ENCODE peak calls at places on chromosomes 6 and 20, in seven cellular contexts. One of them, this sample, is unnamed.

GRCh38 chr20:48827880-48828733 is at the start of gene PREX1:
- DNase-seq in suprapubic skin: no peak
- DNase-seq in stomach: peak; percentile 89
- DNase-seq in fibroblast of the aortic adventitia: peak; percentile 69
- DNase-seq in hepatocyte: peak; percentile 80
- DNase-seq in astrocyte of the spinal cord: peak; percentile 84
- DNase-seq in fibroblast of mammary gland: peak; percentile 32
- DNase-seq in this sample: peak; percentile 66

GRCh38 chr6:112502348-112503130 is 155.4 kb downstream of the RFPL4B start:
- DNase-seq in fibroblast of the aortic adventitia: peak; percentile 33
- DNase-seq in astrocyte of the spinal cord: peak; percentile 57
- DNase-seq in stomach: no peak
- DNase-seq in hepatocyte: peak; percentile 4
- DNase-seq in fibroblast of mammary gland: peak; percentile 26
- DNase-seq in suprapubic skin: no peak
- DNase-seq in this sample: no peak

GRCh38 chr6:170074435-170074834 is 216.4 kb downstream of the DLL1 start:
- DNase-seq in stomach: no peak
- DNase-seq in suprapubic skin: peak; percentile 45
- DNase-seq in hepatocyte: no peak
- DNase-seq in fibroblast of the aortic adventitia: no peak
- DNase-seq in astrocyte of the spinal cord: no peak
- DNase-seq in fibroblast of mammary gland: no peak
- DNase-seq in this sample: no peak

GRCh38 chr6:117956386-117956785 is 49.3 kb downstream of the SLC35F1 start:
- DNase-seq in suprapubic skin: no peak
- DNase-seq in astrocyte of the spinal cord: peak; percentile 55
- DNase-seq in fibroblast of the aortic adventitia: no peak
- DNase-seq in fibroblast of mammary gland: no peak
- DNase-seq in hepatocyte: no peak
- DNase-seq in stomach: no peak
- DNase-seq in this sample: no peak

GRCh38 chr6:96520851-96521115 is 823 bp upstream of the UFL1 start:
- DNase-seq in hepatocyte: peak; percentile 15
- DNase-seq in fibroblast of mammary gland: no peak
- DNase-seq in suprapubic skin: no peak
- DNase-seq in fibroblast of the aortic adventitia: no peak
- DNase-seq in stomach: no peak
- DNase-seq in astrocyte of the spinal cord: no peak
- DNase-seq in this sample: no peak

GRCh38 chr6:33566182-33567084 is 13.6 kb downstream of the BAK1 start:
- DNase-seq in stomach: no peak
- DNase-seq in fibroblast of mammary gland: peak; percentile 71
- DNase-seq in fibroblast of the aortic adventitia: peak; percentile 35
- DNase-seq in suprapubic skin: no peak
- DNase-seq in hepatocyte: no peak
- DNase-seq in astrocyte of the spinal cord: no peak
- DNase-seq in this sample: no peak

GRCh38 chr6:16089232-16089843 is 39.5 kb upstream of the MYLIP start:
- DNase-seq in hepatocyte: no peak
- DNase-seq in fibroblast of the aortic adventitia: no peak
- DNase-seq in fibroblast of mammary gland: peak; percentile 28
- DNase-seq in suprapubic skin: no peak
- DNase-seq in astrocyte of the spinal cord: peak; percentile 13
- DNase-seq in stomach: no peak
- DNase-seq in this sample: no peak

GRCh38 chr20:2237059-2237458 is 58.7 kb upstream of the TGM3 start:
- DNase-seq in stomach: peak; percentile 43
- DNase-seq in suprapubic skin: peak; percentile 89
- DNase-seq in hepatocyte: peak; percentile 27
- DNase-seq in fibroblast of mammary gland: peak; percentile 98
- DNase-seq in astrocyte of the spinal cord: peak; percentile 96
- DNase-seq in fibroblast of the aortic adventitia: peak; percentile 97
- DNase-seq in this sample: no peak

GRCh38 chr20:50126662-50127061 is 13.7 kb upstream of the UBE2V1 start:
- DNase-seq in stomach: no peak
- DNase-seq in fibroblast of the aortic adventitia: no peak
- DNase-seq in fibroblast of mammary gland: peak; percentile 40
- DNase-seq in suprapubic skin: no peak
- DNase-seq in hepatocyte: peak; percentile 46
- DNase-seq in astrocyte of the spinal cord: no peak
- DNase-seq in this sample: no peak

GRCh38 chr6:12014027-12014872 is 2.1 kb downstream of the HIVEP1 start:
- DNase-seq in fibroblast of the aortic adventitia: peak; percentile 83
- DNase-seq in fibroblast of mammary gland: peak; percentile 63
- DNase-seq in astrocyte of the spinal cord: peak; percentile 83
- DNase-seq in hepatocyte: no peak
- DNase-seq in stomach: no peak
- DNase-seq in suprapubic skin: no peak
- DNase-seq in this sample: no peak

DNA sequence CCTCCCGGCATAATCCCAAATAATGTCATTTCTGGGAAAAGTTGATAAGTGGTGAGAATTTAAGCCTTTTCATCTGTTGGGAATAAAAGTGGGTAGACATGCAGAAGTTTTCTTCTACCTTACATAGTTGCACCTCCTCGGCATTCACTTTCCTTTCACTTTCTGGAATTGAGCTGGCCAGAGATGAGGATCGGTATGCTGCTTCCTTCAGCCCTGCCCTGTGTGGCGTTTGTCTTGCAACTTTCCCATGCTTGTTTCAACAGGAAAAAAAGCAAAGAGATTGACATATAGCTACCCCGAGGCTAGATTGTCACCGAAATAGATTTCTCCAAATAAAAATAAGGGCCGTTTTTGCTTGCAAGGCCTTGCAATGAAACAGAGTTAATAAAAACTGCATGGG is 65.8 kb upstream of the JAG1 start:
- DNase-seq in fibroblast of mammary gland: no peak
- DNase-seq in suprapubic skin: no peak
- DNase-seq in fibroblast of the aortic adventitia: peak; percentile 51
- DNase-seq in hepatocyte: no peak
- DNase-seq in stomach: no peak
- DNase-seq in astrocyte of the spinal cord: no peak
- DNase-seq in this sample: no peak
- H3K4me3 ChIP-seq in fibroblast of mammary gland: no peak overlapping the region
- H3K4me3 ChIP-seq in suprapubic skin: peak overlapping the region; percentile 36
- H3K4me3 ChIP-seq in fibroblast of the aortic adventitia: peak overlapping the region; percentile 1
- H3K4me3 ChIP-seq in hepatocyte: no peak overlapping the region
- H3K4me3 ChIP-seq in stomach: peak overlapping the region; percentile 17
- H3K4me3 ChIP-seq in astrocyte of the spinal cord: no peak overlapping the region
- H3K4me3 ChIP-seq in this sample: no peak overlapping the region

GRCh38 chr6:56708810-56709597 is 66.3 kb upstream of the DST start:
- DNase-seq in fibroblast of mammary gland: peak; percentile 81
- DNase-seq in hepatocyte: peak; percentile 78
- DNase-seq in astrocyte of the spinal cord: peak; percentile 90
- DNase-seq in stomach: no peak
- DNase-seq in suprapubic skin: no peak
- DNase-seq in fibroblast of the aortic adventitia: peak; percentile 92
- DNase-seq in this sample: peak; percentile 63
- H3K4me3 ChIP-seq in fibroblast of mammary gland: no peak overlapping the region
- H3K4me3 ChIP-seq in hepatocyte: no peak overlapping the region
- H3K4me3 ChIP-seq in astrocyte of the spinal cord: no peak overlapping the region
- H3K4me3 ChIP-seq in stomach: no peak overlapping the region
- H3K4me3 ChIP-seq in suprapubic skin: no peak overlapping the region
- H3K4me3 ChIP-seq in fibroblast of the aortic adventitia: peak overlapping the region; percentile 2
- H3K4me3 ChIP-seq in this sample: no peak overlapping the region

DNA sequence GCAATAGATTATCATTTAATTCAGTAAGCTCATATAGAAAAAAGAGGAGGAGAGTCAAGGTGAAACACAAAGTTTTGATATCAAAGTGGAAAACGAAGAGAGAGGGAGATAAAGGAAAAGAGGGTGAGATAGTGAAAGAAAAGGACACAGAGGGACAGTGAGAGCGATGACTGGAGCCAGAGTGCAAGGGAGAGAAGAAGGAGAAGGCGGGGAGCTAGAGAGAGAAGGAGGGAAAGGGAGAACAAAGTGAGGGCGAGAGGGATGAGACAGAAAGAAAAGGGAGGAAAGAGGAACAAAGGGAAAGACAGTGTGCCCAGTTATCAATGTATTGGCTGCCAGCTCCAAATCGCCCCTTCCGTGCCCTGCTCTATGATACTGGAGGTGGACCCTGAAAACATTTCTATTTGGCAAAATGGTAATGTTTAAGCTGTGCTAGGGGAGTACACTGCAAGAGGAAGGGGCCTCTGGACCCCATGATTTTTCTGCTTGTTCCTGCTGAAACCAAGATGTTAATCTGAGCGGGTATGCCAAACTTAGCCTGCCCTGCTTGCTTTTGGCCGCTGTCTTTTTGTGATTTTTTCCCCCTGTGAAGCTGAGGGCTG is 27.8 kb downstream of the GPX5 start:
- DNase-seq in fibroblast of mammary gland: no peak
- DNase-seq in hepatocyte: no peak
- DNase-seq in fibroblast of the aortic adventitia: no peak
- DNase-seq in stomach: no peak
- DNase-seq in astrocyte of the spinal cord: no peak
- DNase-seq in suprapubic skin: no peak
- DNase-seq in this sample: no peak
- H3K4me3 ChIP-seq in fibroblast of mammary gland: no peak overlapping the region
- H3K4me3 ChIP-seq in hepatocyte: no peak overlapping the region
- H3K4me3 ChIP-seq in fibroblast of the aortic adventitia: no peak overlapping the region
- H3K4me3 ChIP-seq in stomach: no peak overlapping the region
- H3K4me3 ChIP-seq in astrocyte of the spinal cord: no peak overlapping the region
- H3K4me3 ChIP-seq in suprapubic skin: no peak overlapping the region
- H3K4me3 ChIP-seq in this sample: no peak overlapping the region

DNA sequence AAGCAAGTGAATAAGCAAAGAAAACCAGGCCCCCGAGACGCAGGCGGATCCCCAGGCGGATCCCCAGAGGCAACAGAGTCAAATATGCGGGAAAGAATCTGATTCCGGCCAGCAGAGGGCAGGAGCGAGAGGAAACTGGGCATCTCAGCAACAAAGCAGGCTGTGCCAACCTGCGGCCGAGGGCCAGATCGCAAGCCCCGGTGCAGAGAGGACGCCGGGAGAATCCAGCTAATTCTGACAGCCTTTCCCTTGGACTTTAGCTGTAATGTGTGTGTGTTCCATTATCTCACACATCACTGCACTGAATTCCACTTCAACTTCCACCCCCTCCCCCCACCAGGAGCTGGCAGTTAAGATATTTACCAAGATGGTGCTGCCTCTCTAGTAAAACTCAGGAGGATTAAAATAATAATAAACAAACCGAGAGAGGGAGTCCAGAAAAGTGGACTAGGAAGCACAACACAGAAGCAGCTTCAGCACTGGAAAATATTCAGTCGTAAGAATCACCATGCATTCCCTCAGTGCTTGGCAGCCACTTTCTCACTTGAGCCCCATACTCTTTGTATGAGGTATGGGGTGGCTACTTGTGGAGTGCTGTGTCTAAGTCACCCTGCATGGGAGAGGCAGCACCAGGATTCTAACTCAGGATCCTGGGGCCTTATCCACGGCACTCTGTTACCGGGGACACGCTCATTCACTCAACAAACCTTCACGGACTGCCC is 66.2 kb upstream of the SNX9 start:
- DNase-seq in stomach: peak; percentile 93
- DNase-seq in fibroblast of mammary gland: peak; percentile 80
- DNase-seq in astrocyte of the spinal cord: peak; percentile 77
- DNase-seq in suprapubic skin: peak; percentile 93
- DNase-seq in fibroblast of the aortic adventitia: peak; percentile 93
- DNase-seq in hepatocyte: peak; percentile 93
- DNase-seq in this sample: peak; percentile 71
- H3K4me3 ChIP-seq in stomach: no peak overlapping the region
- H3K4me3 ChIP-seq in fibroblast of mammary gland: no peak overlapping the region
- H3K4me3 ChIP-seq in astrocyte of the spinal cord: no peak overlapping the region
- H3K4me3 ChIP-seq in suprapubic skin: no peak overlapping the region
- H3K4me3 ChIP-seq in fibroblast of the aortic adventitia: no peak overlapping the region
- H3K4me3 ChIP-seq in hepatocyte: no peak overlapping the region
- H3K4me3 ChIP-seq in this sample: peak overlapping the region; percentile 22

DNA sequence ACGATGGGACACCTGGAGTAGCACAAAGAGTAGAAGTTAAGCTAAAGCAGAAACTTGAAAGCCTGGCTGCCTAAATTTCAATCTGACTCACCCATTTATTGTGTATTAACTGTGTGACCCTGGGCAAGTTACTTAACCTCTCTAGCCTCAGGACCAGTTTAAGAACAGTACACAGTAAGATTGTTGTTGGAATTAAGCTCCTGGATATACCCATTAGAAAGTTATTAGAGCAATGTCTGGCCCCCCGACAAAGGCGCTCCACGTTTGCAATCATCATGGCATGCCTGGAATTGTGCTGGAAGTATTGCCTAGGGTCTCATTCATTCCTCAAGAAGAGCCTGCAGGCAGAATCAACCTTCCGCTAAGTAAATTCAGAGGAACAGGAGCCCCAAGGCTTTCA is 1.4 kb downstream of the SDC4 start:
- DNase-seq in suprapubic skin: no peak
- DNase-seq in astrocyte of the spinal cord: no peak
- DNase-seq in stomach: no peak
- DNase-seq in hepatocyte: no peak
- DNase-seq in fibroblast of the aortic adventitia: no peak
- DNase-seq in fibroblast of mammary gland: no peak
- DNase-seq in this sample: no peak
- H3K4me3 ChIP-seq in suprapubic skin: peak overlapping the region; percentile 75
- H3K4me3 ChIP-seq in astrocyte of the spinal cord: peak overlapping the region; percentile 89
- H3K4me3 ChIP-seq in stomach: peak overlapping the region; percentile 74
- H3K4me3 ChIP-seq in hepatocyte: peak overlapping the region; percentile 26
- H3K4me3 ChIP-seq in fibroblast of the aortic adventitia: peak overlapping the region; percentile 87
- H3K4me3 ChIP-seq in fibroblast of mammary gland: peak overlapping the region; percentile 82
- H3K4me3 ChIP-seq in this sample: no peak overlapping the region

GRCh38 chr20:53829086-53829703 is 235.6 kb upstream of the ZNF217 start:
- DNase-seq in fibroblast of mammary gland: peak; percentile 98
- DNase-seq in suprapubic skin: no peak
- DNase-seq in stomach: no peak
- DNase-seq in fibroblast of the aortic adventitia: peak; percentile 98
- DNase-seq in astrocyte of the spinal cord: peak; percentile 95
- DNase-seq in hepatocyte: peak; percentile 76
- DNase-seq in this sample: no peak
- H3K4me3 ChIP-seq in fibroblast of mammary gland: peak overlapping the region; percentile 40
- H3K4me3 ChIP-seq in suprapubic skin: peak overlapping the region; percentile 39
- H3K4me3 ChIP-seq in stomach: no peak overlapping the region
- H3K4me3 ChIP-seq in fibroblast of the aortic adventitia: peak overlapping the region; percentile 53
- H3K4me3 ChIP-seq in astrocyte of the spinal cord: peak overlapping the region; percentile 20
- H3K4me3 ChIP-seq in hepatocyte: no peak overlapping the region
- H3K4me3 ChIP-seq in this sample: no peak overlapping the region

GRCh38 chr6:326896-327537 is 34.7 kb downstream of the DUSP22 start:
- DNase-seq in hepatocyte: no peak
- DNase-seq in stomach: no peak
- DNase-seq in fibroblast of mammary gland: no peak
- DNase-seq in astrocyte of the spinal cord: no peak
- DNase-seq in suprapubic skin: no peak
- DNase-seq in fibroblast of the aortic adventitia: no peak
- DNase-seq in this sample: no peak
- H3K4me3 ChIP-seq in hepatocyte: no peak overlapping the region
- H3K4me3 ChIP-seq in stomach: no peak overlapping the region
- H3K4me3 ChIP-seq in fibroblast of mammary gland: no peak overlapping the region
- H3K4me3 ChIP-seq in astrocyte of the spinal cord: no peak overlapping the region
- H3K4me3 ChIP-seq in suprapubic skin: no peak overlapping the region
- H3K4me3 ChIP-seq in fibroblast of the aortic adventitia: no peak overlapping the region
- H3K4me3 ChIP-seq in this sample: no peak overlapping the region